ENCODE peak calls at places on chromosomes 3 and 15, in five cellular contexts. L is cardiac muscle cell, D is amniotic stem cell, H is brain microvascular endothelial cell, J is cardiac septum. S is an unnamed sample.

GRCh38 chr15:63323798-63324651 is 46.6 kb downstream of the APH1B start:
- DNase-seq in J (no peak), H (no peak), D (no peak), L (no peak), S (no peak)

GRCh38 chr3:6747017-6747416 is 113.9 kb upstream of the GRM7 start:
- DNase-seq in D (no peak), H (no peak), J (no peak), L (no peak), S (no peak)

GRCh38 chr15:87227846-87228245 is 1028.7 kb downstream of the NTRK3 start:
- DNase-seq in D (no peak), J (no peak), L (no peak), H (no peak), S (no peak)

GRCh38 chr3:176574736-176575135 is 622.5 kb downstream of the TBL1XR1 start:
- DNase-seq in H (no peak), L (peak), D (no peak), J (no peak), S (no peak)

GRCh38 chr3:110814170-110815007 is 257.2 kb upstream of the NECTIN3 start:
- DNase-seq in L (peak), D (peak), H (peak), J (no peak), S (peak)

GRCh38 chr3:45794177-45794560 is 2.2 kb downstream of the SLC6A20 start:
- DNase-seq in H (no peak), L (no peak), J (no peak), D (no peak), S (no peak)

GRCh38 chr15:41983221-41983620 is 10.9 kb upstream of the EHD4 start:
- DNase-seq in D (no peak), J (peak), L (no peak), H (no peak), S (no peak)

GRCh38 chr3:41997702-41998551 is 36.0 kb upstream of the ULK4 start:
- DNase-seq in D (no peak), H (no peak), J (no peak), L (peak), S (no peak)

GRCh38 chr3:171704002-171704401 is 106.3 kb downstream of the PLD1 start:
- DNase-seq in D (no peak), J (no peak), H (peak), L (peak), S (peak)

GRCh38 chr15:101012326-101013040 is 93.3 kb downstream of the LRRK1 start:
- DNase-seq in H (no peak), J (peak), D (no peak), L (no peak), S (no peak)

GRCh38 chr3:134199240-134199639 is 51.4 kb downstream of the RYK start:
- DNase-seq in J (no peak), L (no peak), H (no peak), D (no peak), S (no peak)

GRCh38 chr3:169618894-169619792 is 44.4 kb downstream of the MECOM start:
- DNase-seq in D (no peak), L (no peak), H (no peak), J (no peak), S (no peak)

GRCh38 chr15:33242669-33243191 is 48.2 kb upstream of the FMN1 start:
- DNase-seq in J (no peak), D (no peak), L (peak), H (peak), S (peak)

GRCh38 chr3:184154909-184155643 is at the start of gene DVL3:
- DNase-seq in L (peak), D (no peak), H (peak), J (peak), S (peak)

GRCh38 chr3:111691293-111691909 is 96.3 kb upstream of the ZBED2 start:
- DNase-seq in D (peak), H (no peak), J (no peak), L (peak), S (peak)